ENCODE peak calls at places on chromosomes 3 and 15, in six cellular contexts. Y is sigmoid colon, L is prostate gland, N is stomach, S is esophagus muscularis mucosa, U is PC-9. Q is an unnamed sample. For H3K36me3, the result is how much of the 10 kb centered on the place peaks cover.

GRCh38 chr15:91855684-91856553 is 2.4 kb downstream of the SLCO3A1 start:
- DNase-seq in Y (no peak), L (peak), N (peak), U (peak), S (peak), Q (peak)

GRCh38 chr15:99437315-99438221 is 128.2 kb upstream of the MEF2A start:
- DNase-seq in L (peak), S (no peak), Y (peak), N (peak), U (no peak), Q (no peak)

GRCh38 chr3:143977326-143978262 is 6.0 kb downstream of the DIPK2A start:
- DNase-seq in U (no peak), S (no peak), Y (no peak), N (no peak), L (no peak), Q (no peak)

GRCh38 chr15:91047545-91048199 is 25.3 kb upstream of the VPS33B start:
- DNase-seq in U (no peak), N (no peak), L (no peak), Y (no peak), S (no peak), Q (no peak)

GRCh38 chr3:9201278-9201677 is 48.2 kb downstream of the SRGAP3 start:
- DNase-seq in Y (no peak), N (no peak), S (no peak), L (no peak), U (no peak), Q (no peak)

GRCh38 chr3:84893211-84893610 is 65.6 kb upstream of the CADM2 start:
- DNase-seq in S (no peak), L (no peak), Y (no peak), U (no peak), N (no peak), Q (no peak)

GRCh38 chr3:193727089-193727488 is 134.1 kb downstream of the OPA1 start:
- DNase-seq in N (no peak), Y (no peak), S (peak), U (no peak), L (no peak), Q (no peak)

GRCh38 chr3:43389388-43390254 is 103.3 kb downstream of the SNRK start:
- DNase-seq in U (no peak), S (peak), Y (no peak), L (no peak), N (peak), Q (no peak)

GRCh38 chr3:62261800-62262199 is 111.5 kb downstream of the FEZF2 start:
- DNase-seq in L (no peak), Y (no peak), N (no peak), U (no peak), S (no peak), Q (no peak)

GRCh38 chr15:35458176-35458856 is 87.6 kb downstream of the DPH6 start:
- DNase-seq in N (no peak), S (no peak), L (no peak), Y (no peak), U (no peak), Q (no peak)

GRCh38 chr3:82001276-82001953 is 240.0 kb upstream of the GBE1 start:
- DNase-seq in U (no peak), N (no peak), L (no peak), Y (no peak), S (no peak), Q (no peak)

GRCh38 chr15:39232512-39232911 is 348.4 kb upstream of the THBS1 start:
- DNase-seq in S (no peak), N (no peak), Y (no peak), U (peak), L (no peak), Q (no peak)

GRCh38 chr3:110296885-110297284 is 774.7 kb upstream of the NECTIN3 start:
- DNase-seq in U (no peak), Y (no peak), L (no peak), S (no peak), N (no peak), Q (no peak)

GRCh38 chr3:47333907-47334306 is 46.9 kb upstream of the PTPN23 start:
- DNase-seq in L (no peak), U (no peak), S (no peak), Y (no peak), N (no peak), Q (no peak)

GRCh38 chr3:37787027-37787868 is 74.4 kb upstream of the CTDSPL start:
- DNase-seq in Y (no peak), S (no peak), L (no peak), N (no peak), U (no peak), Q (no peak)

GRCh38 chr3:45964139-45964538 is 20.9 kb downstream of the CXCR6 start:
- DNase-seq in L (no peak), Y (no peak), N (no peak), U (no peak), S (no peak), Q (no peak)

GRCh38 chr15:34818531-34818930 is 23.2 kb upstream of the ACTC1 start:
- DNase-seq in Y (no peak), S (no peak), L (no peak), U (no peak), N (no peak), Q (no peak)

GRCh38 chr15:69060744-69061143 is 46.2 kb downstream of the NOX5 start:
- DNase-seq in N (no peak), Y (peak), S (no peak), U (no peak), L (no peak), Q (no peak)

GRCh38 chr3:129054605-129055104 is 5.9 kb upstream of the GP9 start:
- DNase-seq in Y (no peak), N (no peak), U (no peak), L (no peak), S (no peak), Q (no peak)

GRCh38 chr3:9169326-9169725 is 80.1 kb downstream of the SRGAP3 start:
- DNase-seq in L (no peak), U (peak), S (no peak), Y (no peak), N (no peak), Q (no peak)

GRCh38 chr3:129718201-129718600 is 111.7 kb upstream of the PLXND1 start:
- DNase-seq in L (no peak), U (no peak), N (no peak), S (no peak), Y (no peak), Q (no peak)

GRCh38 chr3:46864051-46864881 is 1.0 kb upstream of the MYL3 start:
- DNase-seq in N (no peak), U (no peak), L (no peak), Y (peak), S (no peak), Q (no peak)

DNA sequence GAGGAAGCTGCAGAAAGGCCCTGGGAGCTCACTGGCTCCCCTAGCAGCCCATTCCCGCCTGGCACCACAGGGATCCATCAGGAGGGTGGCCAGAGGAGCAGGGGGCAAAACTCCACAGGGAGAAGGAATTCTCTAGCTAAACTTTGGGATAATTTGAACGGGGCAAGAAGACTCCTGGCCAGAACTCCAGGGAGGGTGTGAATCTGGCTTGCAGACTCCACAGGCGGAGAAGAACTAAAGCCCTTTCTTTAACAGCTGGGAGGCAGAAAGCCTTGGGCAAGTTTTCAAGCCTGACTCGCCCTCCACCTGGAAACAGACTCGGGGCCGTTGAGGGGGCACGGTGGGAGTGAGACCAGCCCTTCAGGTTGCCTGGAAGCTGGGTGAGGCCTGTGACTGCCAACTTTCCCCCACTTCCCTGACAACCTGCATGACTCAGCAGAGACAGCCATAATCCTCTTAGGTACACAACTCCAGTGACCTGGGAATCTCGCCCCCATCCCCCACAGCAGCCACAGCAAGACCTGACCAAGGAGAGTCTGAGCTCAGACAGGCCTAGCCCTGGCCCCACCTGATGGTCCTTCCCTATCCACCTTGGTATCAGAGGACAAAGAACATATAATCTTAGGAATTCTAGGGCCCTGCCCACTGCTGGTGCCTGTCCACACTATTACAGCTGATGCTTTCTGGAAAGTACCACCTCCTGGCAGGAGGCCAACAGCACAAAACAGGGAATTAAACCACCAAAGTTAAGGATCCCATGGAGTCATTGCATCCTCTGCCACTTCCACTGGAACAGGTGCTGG is 28.7 kb downstream of the SLC27A2 start:
- DNase-seq in S (no peak), N (peak), U (peak), Y (no peak), L (no peak), Q (no peak)
- H3K27ac ChIP-seq in S (no peak), N (no peak), U (peak), Y (no peak), L (no peak), Q (no peak)

GRCh38 chr15:25342629-25343028 is 96.2 kb downstream of the UBE3A start:
- DNase-seq in Y (no peak), S (no peak), L (no peak), U (no peak), N (no peak), Q (peak)
- H3K36me3 ChIP-seq in Y (under half), S (under half), L (under half), U (under half), N (half or more), Q (under half)

GRCh38 chr3:184236033-184236410 is 6.6 kb downstream of the VWA5B2 start:
- DNase-seq in U (no peak), N (no peak), L (no peak), S (no peak), Y (no peak), Q (no peak)

GRCh38 chr3:184234671-184235380 is 5.4 kb downstream of the VWA5B2 start:
- DNase-seq in U (no peak), S (no peak), L (no peak), N (no peak), Y (no peak), Q (no peak)

GRCh38 chr3:184235381-184236032 is 6.1 kb downstream of the VWA5B2 start:
- DNase-seq in L (no peak), N (no peak), Y (no peak), S (no peak), U (no peak), Q (no peak)

GRCh38 chr3:184233127-184233843 is 3.9 kb downstream of the VWA5B2 start:
- DNase-seq in U (no peak), N (no peak), Y (no peak), L (no peak), S (no peak), Q (no peak)

DNA sequence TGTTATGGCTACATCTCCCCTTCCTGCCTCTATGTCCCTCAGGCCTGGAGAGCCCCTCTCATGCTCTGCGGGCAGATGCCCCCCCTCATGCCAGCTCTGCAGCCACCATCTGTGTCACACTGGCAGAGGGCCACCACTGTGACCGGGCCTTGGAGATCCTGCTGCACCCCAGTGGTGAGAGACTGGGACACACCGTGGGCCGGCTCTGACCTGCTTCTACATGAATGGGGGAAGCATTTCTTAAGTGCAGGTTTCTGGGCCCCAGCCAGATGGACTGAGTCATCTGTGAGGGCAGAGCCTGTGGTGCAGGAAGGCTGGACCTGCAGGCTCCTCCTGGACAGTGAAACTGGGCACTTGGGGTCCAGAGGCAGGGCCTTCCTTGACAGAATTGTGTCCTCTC is 4.8 kb downstream of the VWA5B2 start:
- DNase-seq in L (peak), U (peak), N (peak), Y (no peak), S (no peak), Q (peak)
- H3K27ac ChIP-seq in L (no peak), U (no peak), N (no peak), Y (no peak), S (no peak), Q (no peak)

DNA sequence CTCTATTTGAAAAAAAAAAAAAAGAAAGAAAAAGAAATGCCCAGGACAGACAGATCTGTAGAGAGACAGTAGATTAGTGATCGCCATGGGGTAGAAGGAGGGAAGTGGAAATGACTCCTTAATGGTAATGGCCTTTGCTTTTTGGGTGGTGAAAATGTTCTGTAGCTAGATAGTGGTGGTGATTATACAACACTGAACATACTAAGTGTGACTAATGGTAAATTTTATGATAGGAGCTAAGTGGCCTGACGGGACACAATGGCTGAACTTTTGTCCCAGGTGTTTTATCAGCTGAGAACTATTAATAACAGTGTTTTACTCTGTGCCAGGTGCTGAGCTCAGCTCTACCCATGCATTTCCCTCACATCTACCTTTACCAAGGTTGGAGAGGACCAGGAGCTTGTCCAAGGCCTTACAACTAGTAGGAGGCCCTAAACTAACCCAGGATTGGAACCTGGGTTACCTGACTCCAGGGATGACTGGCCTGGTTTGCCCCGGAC is 66.8 kb downstream of the TRIM71 start:
- DNase-seq in U (no peak), S (no peak), N (peak), L (no peak), Y (no peak), Q (no peak)
- H3K36me3 ChIP-seq in U (under half), S (under half), N (under half), L (under half), Y (under half), Q (under half)

GRCh38 chr15:56736308-56736707 is 3.0 kb upstream of the ZNF280D start:
- DNase-seq in N (no peak), U (no peak), Y (no peak), L (no peak), S (no peak), Q (no peak)
- H3K27ac ChIP-seq in N (peak), U (no peak), Y (peak), L (no peak), S (peak), Q (no peak)

DNA sequence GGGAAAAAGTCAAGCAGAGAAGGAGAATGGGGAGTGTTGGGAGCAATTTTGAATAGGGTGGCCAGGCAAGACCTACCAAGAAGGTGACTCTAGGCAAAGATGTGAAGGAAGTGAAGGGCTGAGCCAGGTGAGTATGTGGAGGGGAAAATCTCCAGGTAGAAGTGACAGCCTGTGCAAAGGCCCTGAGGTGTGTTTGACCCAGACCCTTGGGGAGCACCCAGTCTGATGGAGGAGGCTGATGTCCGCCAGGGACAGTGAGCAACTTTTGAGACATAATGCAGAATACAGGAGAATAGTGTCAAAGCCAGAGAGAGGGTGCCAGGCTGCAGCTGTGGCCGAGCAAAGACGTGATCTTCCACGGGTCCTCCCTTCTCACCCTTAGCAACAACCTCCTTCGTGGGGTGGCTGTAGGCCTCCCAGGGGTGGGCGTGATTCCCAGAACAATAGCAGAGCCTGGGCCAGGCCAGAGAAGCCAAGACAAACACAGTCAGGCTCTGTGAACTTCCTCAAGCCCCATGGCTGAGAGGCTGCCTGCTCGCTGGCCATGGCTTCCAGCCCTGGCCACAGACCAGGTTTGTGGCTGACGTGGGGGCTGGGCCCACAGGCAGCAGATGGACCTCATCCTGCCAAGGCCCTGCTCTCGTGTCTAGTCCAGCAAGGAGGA is 58.1 kb downstream of the SLC6A6 start:
- DNase-seq in N (peak), L (peak), U (no peak), Y (peak), S (no peak), Q (no peak)
- H3K36me3 ChIP-seq in N (under half), L (under half), U (under half), Y (under half), S (under half), Q (under half)

DNA sequence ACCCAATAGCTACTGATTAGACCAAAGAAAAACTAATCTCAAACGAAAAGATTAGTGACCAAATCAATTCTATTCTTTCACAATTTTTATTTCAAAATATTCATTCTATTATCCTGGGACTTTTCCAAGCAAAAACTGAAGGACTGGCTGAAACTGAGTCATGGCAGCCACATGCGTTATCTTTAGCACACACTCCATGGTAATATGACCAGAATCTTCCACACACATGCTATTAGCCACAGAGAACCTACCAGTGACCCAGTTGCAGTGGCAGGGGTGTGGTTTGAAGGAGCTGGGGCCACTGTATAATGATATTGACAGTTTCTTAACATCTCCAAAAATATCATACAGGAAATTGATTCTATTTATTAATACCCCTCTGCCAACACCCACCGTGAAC is 154.8 kb upstream of the ABI3BP start:
- DNase-seq in L (no peak), N (no peak), U (no peak), S (no peak), Y (no peak), Q (no peak)
- H3K27ac ChIP-seq in L (no peak), N (no peak), U (no peak), S (no peak), Y (no peak), Q (no peak)

GRCh38 chr15:43774062-43774461 is 2.7 kb downstream of the ELL3 start:
- DNase-seq in N (no peak), U (no peak), Y (no peak), L (no peak), S (no peak), Q (no peak)
- H3K36me3 ChIP-seq in N (half or more), U (under half), Y (under half), L (under half), S (under half), Q (under half)

DNA sequence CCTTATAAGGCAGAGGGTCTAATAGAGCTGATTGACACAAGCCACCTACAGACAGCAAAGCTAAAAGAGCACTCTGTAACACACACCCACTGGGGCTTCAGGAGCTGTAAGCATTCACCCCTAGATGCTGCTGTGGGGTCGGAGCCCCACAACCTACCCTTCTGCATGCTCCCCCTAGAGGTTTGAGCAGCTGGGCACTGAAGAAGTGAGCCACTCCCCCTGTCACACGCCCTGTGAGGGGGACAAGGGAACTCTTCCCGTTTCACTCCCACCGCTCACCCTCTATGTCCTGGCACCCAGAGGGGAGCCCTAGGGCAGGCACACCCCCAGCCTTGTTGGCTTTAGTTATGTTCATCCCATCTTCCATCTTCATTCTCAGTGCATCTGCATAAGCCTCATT is 9.4 kb upstream of the CSTA start:
- DNase-seq in U (no peak), L (no peak), Y (no peak), N (no peak), S (no peak), Q (peak)
- H3K27ac ChIP-seq in U (no peak), L (no peak), Y (no peak), N (no peak), S (no peak), Q (no peak)